ENCODE peak calls at places on chromosome 22, in six cellular contexts. A, I, E, F, O and R are unnamed samples.

GRCh38 chr22:43528601-43529360 is 117.0 kb downstream of the MPPED1 start:
- DNase-seq in A (no peak), F (no peak), I (no peak), O (no peak), E (no peak), R (no peak)

GRCh38 chr22:43411981-43412807 is at the start of gene MPPED1:
- DNase-seq in I (no peak), E (no peak), A (no peak), F (no peak), O (no peak), R (no peak)

GRCh38 chr22:49628351-49629023 is 199.2 kb downstream of the BRD1 start:
- DNase-seq in E (no peak), A (no peak), O (no peak), F (no peak), I (no peak), R (no peak)

GRCh38 chr22:33922268-33922667 is 2.0 kb upstream of the LARGE1 start:
- DNase-seq in E (peak), F (peak), A (peak), I (no peak), O (peak), R (peak)

GRCh38 chr22:32355760-32356159 is 1.9 kb upstream of the RFPL3 start:
- DNase-seq in A (no peak), O (no peak), E (no peak), I (no peak), F (no peak), R (no peak)

GRCh38 chr22:42752230-42752746 is 31.6 kb upstream of the A4GALT start:
- DNase-seq in O (no peak), F (no peak), I (no peak), A (no peak), E (no peak), R (no peak)

GRCh38 chr22:50118557-50119168 is 28.9 kb downstream of the MOV10L1 start:
- DNase-seq in A (peak), F (peak), E (peak), I (peak), O (no peak), R (no peak)

GRCh38 chr22:33720166-33720878 is 200.0 kb downstream of the LARGE1 start:
- DNase-seq in A (no peak), F (no peak), I (no peak), O (no peak), E (no peak), R (no peak)

GRCh38 chr22:49715450-49715849 is 112.2 kb downstream of the BRD1 start:
- DNase-seq in F (no peak), I (no peak), A (no peak), O (peak), E (no peak), R (no peak)

GRCh38 chr22:27397948-27398330 is 403.6 kb downstream of the MN1 start:
- DNase-seq in I (no peak), A (peak), E (peak), O (no peak), F (peak), R (peak)

GRCh38 chr22:49983148-49984042 is 22.8 kb downstream of the PIM3 start:
- DNase-seq in F (no peak), A (peak), E (peak), I (no peak), O (peak), R (peak)

GRCh38 chr22:35378547-35379078 is 2.3 kb upstream of the HMOX1 start:
- DNase-seq in A (no peak), I (no peak), E (no peak), O (no peak), F (no peak), R (no peak)

GRCh38 chr22:35380013-35380412 is 883 bp upstream of the HMOX1 start:
- DNase-seq in F (peak), A (no peak), E (no peak), O (no peak), I (no peak), R (no peak)

GRCh38 chr22:35381424-35381772 is 502 bp downstream of the HMOX1 start:
- DNase-seq in A (no peak), E (no peak), O (no peak), F (no peak), I (no peak), R (no peak)

GRCh38 chr22:35379146-35379993 is 1.5 kb upstream of the HMOX1 start:
- DNase-seq in I (no peak), F (no peak), O (no peak), E (no peak), A (no peak), R (no peak)

GRCh38 chr22:35380537-35381423 is at the start of gene HMOX1:
- DNase-seq in E (peak), A (peak), F (peak), I (peak), O (peak), R (peak)
- TF ChIP-seq POLR2A in E (peak), A (peak), F (peak), I (peak), O (peak), R (peak)

DNA sequence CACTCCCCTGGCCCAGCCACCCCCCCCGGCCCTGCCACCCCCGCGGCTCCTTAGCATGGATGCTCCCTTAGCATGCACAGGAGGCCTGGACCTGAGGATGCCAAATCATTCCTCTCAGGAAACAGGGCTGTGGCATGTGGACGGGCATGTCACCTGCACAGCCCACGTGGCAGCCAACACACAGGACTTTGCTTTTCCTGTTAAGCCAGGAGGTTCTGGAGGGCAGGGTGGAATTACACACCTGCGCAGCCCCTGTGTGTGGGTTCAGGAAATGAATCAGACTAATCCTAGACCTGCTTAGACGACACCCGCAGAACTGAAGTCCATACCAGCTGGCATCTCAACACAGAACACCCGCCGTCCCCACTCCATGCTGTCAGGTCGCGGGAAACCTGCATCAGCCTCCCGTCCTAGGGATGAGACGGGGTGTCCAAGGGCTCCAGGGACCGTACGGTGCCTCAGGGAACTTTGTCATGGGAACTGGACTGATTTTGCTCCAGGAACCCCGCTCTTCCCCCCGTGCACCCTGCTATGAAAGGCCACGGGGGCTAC is 10.2 kb downstream of the CERK start:
- DNase-seq in A (no peak), I (no peak), F (no peak), O (no peak), E (no peak), R (no peak)
- TF ChIP-seq POLR2A in A (no peak), I (no peak), F (no peak), O (no peak), E (no peak), R (no peak)

GRCh38 chr22:20069331-20070042 is 10.6 kb upstream of the DGCR8 start:
- DNase-seq in F (no peak), O (no peak), E (no peak), I (no peak), A (no peak), R (no peak)

GRCh38 chr22:20076627-20077172 is 3.3 kb upstream of the DGCR8 start:
- DNase-seq in O (no peak), A (no peak), F (no peak), I (no peak), E (no peak), R (no peak)

GRCh38 chr22:20066617-20067383 is 13.2 kb upstream of the DGCR8 start:
- DNase-seq in F (no peak), E (no peak), O (no peak), A (no peak), I (no peak), R (no peak)

GRCh38 chr22:20068640-20069039 is 11.4 kb upstream of the DGCR8 start:
- DNase-seq in E (no peak), A (no peak), I (no peak), O (no peak), F (no peak), R (no peak)

GRCh38 chr22:20071524-20071972 is 8.5 kb upstream of the DGCR8 start:
- DNase-seq in E (no peak), O (no peak), I (no peak), A (no peak), F (no peak), R (no peak)
- TF ChIP-seq POLR2A in E (no peak), O (no peak), I (no peak), A (no peak), F (no peak), R (no peak)

GRCh38 chr22:23841736-23842404 is 3.1 kb upstream of the DERL3 start:
- DNase-seq in E (no peak), I (no peak), F (no peak), O (no peak), A (no peak), R (no peak)
- TF ChIP-seq POLR2A in E (no peak), I (no peak), F (no peak), O (no peak), A (no peak), R (no peak)

GRCh38 chr22:20532256-20532993 is 25.0 kb downstream of the MED15 start:
- DNase-seq in E (no peak), O (no peak), A (no peak), F (no peak), I (no peak), R (no peak)
- TF ChIP-seq POLR2A in E (no peak), O (no peak), A (no peak), F (no peak), I (no peak), R (no peak)

DNA sequence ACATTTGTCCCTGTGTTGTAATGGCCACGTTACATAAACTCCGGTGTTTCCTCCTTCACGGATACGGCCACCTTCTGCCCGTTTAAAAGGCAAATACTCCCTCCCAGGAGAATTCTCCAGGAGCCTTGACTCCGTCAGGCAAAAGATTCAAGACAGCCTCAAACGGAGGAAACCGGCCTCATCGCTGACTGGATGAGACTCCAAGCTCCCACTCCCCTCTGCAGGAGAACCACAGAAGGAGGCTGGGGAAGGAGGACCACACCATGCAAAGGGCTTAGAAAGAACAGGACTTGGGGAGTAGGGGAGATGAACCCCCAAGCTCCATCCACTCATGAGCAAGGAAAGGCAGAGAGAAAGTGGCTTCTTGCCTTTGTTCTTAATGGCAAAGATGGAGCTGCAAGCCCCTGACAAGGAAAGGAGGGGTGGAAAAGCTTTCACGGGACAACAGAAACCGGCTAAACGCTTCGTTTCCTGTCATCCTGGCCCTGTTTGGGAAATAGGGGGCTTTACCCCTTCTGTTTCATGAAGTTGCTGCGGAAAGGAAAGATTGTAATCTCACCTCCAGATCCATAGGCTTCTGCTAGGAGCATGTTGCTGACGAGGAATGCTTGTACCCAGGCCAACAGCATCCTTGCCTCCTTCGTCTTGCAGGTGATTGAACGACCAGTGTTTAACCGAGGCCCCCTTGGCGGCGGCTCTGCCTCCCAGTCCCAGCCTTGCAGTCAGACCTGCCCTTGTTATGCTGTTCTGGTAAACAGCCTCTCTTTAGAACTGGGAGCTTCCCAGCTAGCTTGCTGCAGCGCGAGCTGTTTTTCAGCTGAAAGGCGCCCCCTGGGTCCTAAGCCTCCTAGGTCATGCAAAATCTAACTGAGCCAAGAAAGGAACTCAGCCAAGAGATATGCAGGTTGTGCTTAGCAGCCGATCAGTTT is at the start of gene PIK3IP1:
- DNase-seq in A (peak), I (peak), E (peak), O (peak), F (peak), R (peak)
- TF ChIP-seq POLR2A in A (peak), I (no peak), E (peak), O (peak), F (peak), R (peak)